ENCODE peak calls at places on chromosomes 5 and 9, in five cellular contexts. J is activated CD4-positive, alpha-beta memory T cell treated with anti-CD3 and anti-CD28 coated beads, Interleukin-2, amount 10 ng/mL, durations not matched to agents 7 days and 5 days; I is IMR-90; S is BJ; K is A549. R is an unnamed sample.

GRCh38 chr5:148855249-148856008 is 29.0 kb downstream of the ADRB2 start:
- DNase-seq in S (no peak), J (peak; percentile 47), K (no peak), I (no peak), R (no peak)

GRCh38 chr9:130010151-130010988 is 32.6 kb downstream of the FNBP1 start:
- DNase-seq in K (no peak), S (no peak), J (no peak), I (no peak), R (peak; percentile 47)

GRCh38 chr9:74205071-74205470 is 292.1 kb upstream of the RORB start:
- DNase-seq in S (no peak), K (no peak), I (no peak), J (no peak), R (no peak)

GRCh38 chr5:6506631-6507030 is 58.0 kb downstream of the UBE2QL1 start:
- DNase-seq in S (no peak), K (no peak), I (no peak), J (no peak), R (no peak)

GRCh38 chr5:158456756-158457155 is 597.8 kb upstream of the CLINT1 start:
- DNase-seq in J (no peak), I (peak; percentile 94), S (peak; percentile 92), K (peak; percentile 7), R (peak; percentile 4)

GRCh38 chr5:73789851-73790281 is 163.9 kb downstream of the ARHGEF28 start:
- DNase-seq in K (no peak), I (no peak), S (no peak), J (no peak), R (no peak)

GRCh38 chr5:12214631-12215030 is 310.4 kb upstream of the CTNND2 start:
- DNase-seq in J (no peak), K (no peak), S (no peak), I (no peak), R (no peak)

GRCh38 chr9:93958875-93959682 is 3.9 kb upstream of the BARX1 start:
- DNase-seq in J (no peak), I (peak; percentile 7), S (no peak), K (no peak), R (no peak)

GRCh38 chr5:134511796-134512660 is 13.4 kb upstream of the JADE2 start:
- DNase-seq in K (peak; percentile 82), S (no peak), J (no peak), I (peak; percentile 63), R (no peak)

GRCh38 chr9:128722380-128723351 is 1.3 kb downstream of the ZDHHC12 start:
- DNase-seq in J (no peak), S (no peak), K (no peak), I (no peak), R (no peak)

GRCh38 chr5:102223542-102224444 is 72.3 kb downstream of the SLCO4C1 start:
- DNase-seq in K (peak; percentile 45), I (peak; percentile 2), S (no peak), J (no peak), R (no peak)

GRCh38 chr5:82375488-82376294 is 97.5 kb upstream of the RPS23 start:
- DNase-seq in S (no peak), J (no peak), I (no peak), K (no peak), R (no peak)

GRCh38 chr5:140011297-140011802 is 31.7 kb downstream of the NRG2 start:
- DNase-seq in J (no peak), K (peak; percentile 28), S (no peak), I (peak; percentile 1), R (no peak)

GRCh38 chr5:124628721-124629596 is 117.5 kb downstream of the ZNF608 start:
- DNase-seq in S (peak; percentile 86), K (peak; percentile 86), I (peak; percentile 99), J (no peak), R (no peak)

GRCh38 chr5:144086295-144086694 is 84.2 kb downstream of the YIPF5 start:
- DNase-seq in J (no peak), S (no peak), I (no peak), K (no peak), R (no peak)

GRCh38 chr9:114471157-114471556 is 34.1 kb downstream of the WHRN start:
- DNase-seq in J (no peak), S (no peak), K (no peak), I (no peak), R (no peak)

GRCh38 chr5:121805931-121806330 is 45.8 kb upstream of the FTMT start:
- DNase-seq in J (no peak), S (no peak), K (no peak), I (no peak), R (no peak)

GRCh38 chr9:28820741-28821140 is 1247.5 kb upstream of the C9orf72 start:
- DNase-seq in J (no peak), I (no peak), K (peak; percentile 11), S (no peak), R (no peak)

GRCh38 chr9:118222375-118222774 is 518.2 kb downstream of the TLR4 start:
- DNase-seq in I (no peak), K (peak; percentile 28), S (no peak), J (no peak), R (no peak)